ENCODE peak calls at places on chromosomes 6 and 20, in nine cellular contexts. S, H, M, J, U, Z, T, B and Q are unnamed samples.

GRCh38 chr6:131858765-131859490 is 51.1 kb downstream of the ENPP1 start:
- DNase-seq in M (peak; percentile 49), T (no peak), B (no peak), H (no peak), S (peak; percentile 68), J (no peak), Z (no peak), U (no peak), Q (no peak)

GRCh38 chr6:170053966-170054661 is 236.8 kb downstream of the DLL1 start:
- DNase-seq in U (no peak), M (no peak), Z (no peak), H (no peak), J (no peak), T (peak; percentile 12), B (peak; percentile 0), S (no peak), Q (no peak)

GRCh38 chr20:62487564-62488086 is 11.8 kb upstream of the GATA5 start:
- DNase-seq in M (no peak), H (no peak), T (no peak), Z (no peak), S (no peak), J (no peak), U (no peak), B (no peak), Q (no peak)

GRCh38 chr6:18352001-18352400 is 35.1 kb upstream of the RNF144B start:
- DNase-seq in Z (no peak), M (no peak), B (no peak), S (no peak), H (no peak), J (no peak), T (no peak), U (no peak), Q (no peak)

GRCh38 chr6:49327005-49327404 is 136.0 kb downstream of the MMUT start:
- DNase-seq in M (no peak), S (peak; percentile 6), U (no peak), J (no peak), B (no peak), H (no peak), T (no peak), Z (no peak), Q (no peak)

GRCh38 chr6:158058156-158058723 is 76.6 kb downstream of the SYNJ2 start:
- DNase-seq in J (no peak), M (no peak), U (peak; percentile 1), Z (no peak), S (no peak), T (no peak), H (no peak), B (no peak), Q (no peak)

GRCh38 chr6:134145786-134146185 is 93.4 kb upstream of the SLC2A12 start:
- DNase-seq in U (no peak), M (no peak), B (no peak), S (no peak), T (no peak), H (no peak), Z (no peak), J (peak; percentile 21), Q (peak; percentile 10)

GRCh38 chr6:79062708-79063107 is 15.3 kb downstream of the PHIP start:
- DNase-seq in H (no peak), T (no peak), J (no peak), U (no peak), S (no peak), B (no peak), Z (no peak), M (no peak), Q (no peak)

GRCh38 chr20:16104783-16105182 is 468.5 kb downstream of the KIF16B start:
- DNase-seq in Z (no peak), J (no peak), U (no peak), B (no peak), H (no peak), M (no peak), T (no peak), S (no peak), Q (no peak)

GRCh38 chr6:12238191-12238590 is 52.0 kb upstream of the EDN1 start:
- DNase-seq in M (no peak), H (no peak), U (no peak), J (no peak), Z (no peak), B (no peak), S (no peak), T (no peak), Q (no peak)

GRCh38 chr20:50729925-50730764 is 1.2 kb upstream of the PARD6B start:
- DNase-seq in B (no peak), U (no peak), T (peak; percentile 72), S (peak; percentile 72), M (peak; percentile 68), J (no peak), H (no peak), Z (no peak), Q (no peak)

GRCh38 chr6:112415366-112415765 is 68.2 kb downstream of the RFPL4B start:
- DNase-seq in J (no peak), B (no peak), Z (no peak), S (no peak), H (no peak), M (no peak), T (no peak), U (no peak), Q (no peak)

GRCh38 chr20:31894980-31895675 is 24.7 kb downstream of the TTLL9 start:
- DNase-seq in H (no peak), U (peak; percentile 29), S (peak; percentile 34), Z (no peak), M (peak; percentile 9), T (peak; percentile 87), B (no peak), J (peak; percentile 37), Q (no peak)

GRCh38 chr20:40749985-40750506 is 61.0 kb upstream of the MAFB start:
- DNase-seq in B (no peak), H (no peak), M (no peak), U (no peak), T (peak; percentile 80), Z (no peak), S (no peak), J (no peak), Q (no peak)

GRCh38 chr20:37984018-37984785 is 49.1 kb downstream of the TTI1 start:
- DNase-seq in H (no peak), B (no peak), T (no peak), U (peak; percentile 26), M (no peak), J (no peak), S (no peak), Z (no peak), Q (no peak)

GRCh38 chr6:148379481-148379880 is 36.8 kb downstream of the SASH1 start:
- DNase-seq in U (no peak), M (no peak), S (no peak), J (no peak), B (no peak), T (no peak), Z (no peak), H (no peak), Q (no peak)

GRCh38 chr20:42024653-42025052 is 406.5 kb upstream of the CHD6 start:
- DNase-seq in T (no peak), H (no peak), U (no peak), Z (no peak), S (no peak), M (no peak), J (peak; percentile 78), B (no peak), Q (no peak)

GRCh38 chr6:56193846-56194245 is 53.5 kb downstream of the COL21A1 start:
- DNase-seq in M (no peak), Z (no peak), U (no peak), H (no peak), S (no peak), B (no peak), J (no peak), T (no peak), Q (no peak)

GRCh38 chr20:46751856-46752255 is 42.4 kb downstream of the SLC2A10 start:
- DNase-seq in H (no peak), J (no peak), M (no peak), B (no peak), T (no peak), Z (no peak), S (no peak), U (no peak), Q (no peak)

GRCh38 chr6:139855741-139856206 is 481.3 kb upstream of the CITED2 start:
- DNase-seq in M (no peak), Z (no peak), U (no peak), J (peak; percentile 4), S (no peak), T (no peak), H (no peak), B (no peak), Q (no peak)

GRCh38 chr6:36197739-36198221 is 1.2 kb downstream of the BRPF3 start:
- DNase-seq in Z (no peak), U (no peak), S (no peak), T (no peak), H (no peak), J (no peak), B (no peak), M (no peak), Q (no peak)

GRCh38 chr6:40888456-40888990 is 150.5 kb downstream of the UNC5CL start:
- DNase-seq in J (no peak), Z (no peak), M (no peak), B (no peak), T (no peak), U (no peak), H (no peak), S (no peak), Q (no peak)

GRCh38 chr20:58633161-58634035 is 17.7 kb upstream of the STX16 start:
- DNase-seq in S (no peak), J (no peak), M (no peak), H (no peak), U (no peak), Z (no peak), T (peak; percentile 51), B (no peak), Q (no peak)

GRCh38 chr6:137767465-137767864 is 99.6 kb upstream of the TNFAIP3 start:
- DNase-seq in M (no peak), Z (no peak), T (no peak), S (no peak), B (no peak), H (no peak), J (no peak), U (no peak), Q (no peak)

GRCh38 chr20:58705525-58705924 is 12.9 kb downstream of the NPEPL1 start:
- DNase-seq in H (no peak), J (no peak), S (no peak), T (no peak), B (peak; percentile 40), M (no peak), U (peak; percentile 12), Z (no peak), Q (no peak)

GRCh38 chr6:86192123-86192522 is 549.4 kb upstream of the SYNCRIP start:
- DNase-seq in Z (no peak), M (no peak), S (peak; percentile 31), H (no peak), J (peak; percentile 31), T (no peak), U (no peak), B (no peak), Q (no peak)